ENCODE peak calls at places on chromosomes 2 and 18, in ten cellular contexts. C, K, O, G, D, S, I, W, J and A are unnamed samples.
A peak's percentile ranks its signal among the peaks of the same experiment; 100 is the strongest.

GRCh38 chr18:3367491-3368091 is 82.4 kb upstream of the TGIF1 start:
- DNase-seq in D (no peak), S (no peak), I (peak; percentile 69), G (no peak), O (peak; percentile 48), K (no peak), C (no peak), J (no peak), W (no peak), A (no peak)

GRCh38 chr2:176174850-176175728 is 13.4 kb upstream of the HOXD1 start:
- DNase-seq in G (no peak), J (no peak), W (no peak), C (peak; percentile 9), O (no peak), I (no peak), K (no peak), D (peak; percentile 44), S (peak; percentile 85), A (no peak)

GRCh38 chr18:43422483-43422882 is 145.2 kb upstream of the SYT4 start:
- DNase-seq in O (no peak), G (no peak), C (no peak), S (peak; percentile 56), I (no peak), J (no peak), W (no peak), K (no peak), D (no peak), A (no peak)

GRCh38 chr18:21599585-21600525 is 649 bp downstream of the ESCO1 start:
- DNase-seq in D (peak; percentile 41), C (peak; percentile 86), W (no peak), J (peak; percentile 75), K (peak; percentile 75), G (peak; percentile 95), O (peak; percentile 45), I (peak; percentile 24), S (peak; percentile 87), A (peak; percentile 65)

GRCh38 chr2:8361930-8362329 is 319.9 kb upstream of the ID2 start:
- DNase-seq in K (no peak), W (no peak), D (no peak), J (no peak), S (no peak), C (no peak), O (no peak), I (no peak), G (no peak), A (no peak)

GRCh38 chr18:35728676-35729075 is 147.1 kb downstream of the GALNT1 start:
- DNase-seq in C (no peak), W (no peak), O (no peak), K (no peak), J (no peak), D (no peak), I (no peak), G (no peak), S (no peak), A (no peak)

GRCh38 chr2:233699424-233700027 is 6.8 kb downstream of the UGT1A6 start:
- DNase-seq in O (no peak), I (no peak), D (no peak), W (no peak), G (no peak), K (no peak), J (no peak), S (no peak), C (no peak), A (no peak)

GRCh38 chr2:236569593-236569973 is at the start of gene ACKR3:
- DNase-seq in G (peak; percentile 92), D (no peak), C (peak; percentile 93), O (peak; percentile 82), K (peak; percentile 78), I (peak; percentile 93), J (peak; percentile 76), W (peak; percentile 71), S (peak; percentile 87), A (peak; percentile 61)

GRCh38 chr2:206443735-206444527 is 599 bp downstream of the ADAM23 start:
- DNase-seq in D (no peak), C (peak; percentile 49), W (no peak), O (peak; percentile 10), G (peak; percentile 75), J (no peak), I (peak; percentile 28), S (peak; percentile 86), K (no peak), A (peak; percentile 71)

GRCh38 chr2:172196768-172197322 is 94.1 kb upstream of the DLX2 start:
- DNase-seq in K (peak; percentile 60), D (peak; percentile 96), G (peak; percentile 79), C (peak; percentile 24), W (peak; percentile 16), O (peak; percentile 69), S (no peak), I (peak; percentile 65), J (no peak), A (peak; percentile 40)
- TF ChIP-seq CTCF in K (no peak), D (no peak), G (no peak), C (no peak), W (no peak), O (no peak), S (no peak), I (no peak), J (no peak), A (no peak)

DNA sequence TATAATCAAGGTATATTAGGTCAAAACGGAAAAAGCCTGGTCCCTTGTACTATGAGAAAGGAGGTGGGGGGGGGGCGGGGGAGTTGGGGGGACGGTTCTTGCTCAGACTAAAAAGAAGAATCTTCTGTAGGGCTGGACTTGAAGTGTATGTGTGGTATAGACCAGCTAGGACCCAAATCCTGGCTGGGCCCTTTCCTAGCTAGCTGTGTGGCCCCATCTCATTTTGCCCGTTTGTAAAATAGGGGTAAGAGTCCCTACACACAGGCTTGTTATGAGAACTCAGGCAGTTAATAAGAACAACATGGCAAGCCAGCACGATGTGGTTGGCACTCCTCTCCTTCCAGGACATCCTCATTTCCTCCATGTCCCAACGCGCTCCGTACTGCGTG is 1.1 kb downstream of the EVA1A start:
- DNase-seq in S (no peak), J (no peak), W (no peak), K (no peak), D (no peak), I (peak; percentile 33), G (no peak), O (no peak), C (no peak), A (no peak)
- H3K4me3 ChIP-seq in S (peak overlapping the region; percentile 77), J (peak overlapping the region; percentile 85), W (peak overlapping the region; percentile 35), K (peak overlapping the region; percentile 60), D (no peak overlapping the region), I (peak overlapping the region; percentile 81), G (peak overlapping the region; percentile 49), O (peak overlapping the region; percentile 86), C (no peak overlapping the region), A (peak overlapping the region; percentile 80)

GRCh38 chr18:79026491-79026890 is 42.7 kb upstream of the ATP9B start:
- DNase-seq in W (no peak), J (no peak), O (no peak), I (no peak), S (peak; percentile 45), K (no peak), C (no peak), G (no peak), D (no peak), A (no peak)
- TF ChIP-seq CTCF in W (no peak), J (no peak), O (peak; percentile 16), I (no peak), S (peak; percentile 45), K (no peak), C (no peak), G (no peak), D (no peak), A (no peak)

GRCh38 chr2:70888389-70888924 is 47.2 kb upstream of the ATP6V1B1 start:
- DNase-seq in K (no peak), G (no peak), W (no peak), D (no peak), S (peak; percentile 13), O (no peak), J (no peak), C (no peak), I (no peak), A (no peak)

GRCh38 chr2:70888925-70889715 is 46.6 kb upstream of the ATP6V1B1 start:
- DNase-seq in C (no peak), J (no peak), I (no peak), S (peak; percentile 80), O (no peak), G (no peak), D (no peak), K (no peak), W (no peak), A (peak; percentile 30)

GRCh38 chr2:70886541-70886987 is 49.1 kb upstream of the ATP6V1B1 start:
- DNase-seq in K (no peak), G (no peak), D (no peak), O (no peak), I (no peak), C (no peak), W (no peak), J (no peak), S (peak; percentile 8), A (no peak)

GRCh38 chr2:70887550-70888229 is 48.0 kb upstream of the ATP6V1B1 start:
- DNase-seq in J (peak; percentile 80), K (no peak), D (no peak), S (peak; percentile 93), C (peak; percentile 40), W (no peak), O (no peak), G (no peak), I (no peak), A (no peak)

GRCh38 chr2:70887208-70887549 is 48.5 kb upstream of the ATP6V1B1 start:
- DNase-seq in W (no peak), D (no peak), O (no peak), J (no peak), S (no peak), K (no peak), G (no peak), C (no peak), I (no peak), A (no peak)
- H3K4me3 ChIP-seq in W (peak overlapping the region; percentile 50), D (no peak overlapping the region), O (no peak overlapping the region), J (peak overlapping the region; percentile 26), S (peak overlapping the region; percentile 35), K (peak overlapping the region; percentile 51), G (peak overlapping the region; percentile 44), C (peak overlapping the region; percentile 51), I (peak overlapping the region; percentile 35), A (no peak overlapping the region)

DNA sequence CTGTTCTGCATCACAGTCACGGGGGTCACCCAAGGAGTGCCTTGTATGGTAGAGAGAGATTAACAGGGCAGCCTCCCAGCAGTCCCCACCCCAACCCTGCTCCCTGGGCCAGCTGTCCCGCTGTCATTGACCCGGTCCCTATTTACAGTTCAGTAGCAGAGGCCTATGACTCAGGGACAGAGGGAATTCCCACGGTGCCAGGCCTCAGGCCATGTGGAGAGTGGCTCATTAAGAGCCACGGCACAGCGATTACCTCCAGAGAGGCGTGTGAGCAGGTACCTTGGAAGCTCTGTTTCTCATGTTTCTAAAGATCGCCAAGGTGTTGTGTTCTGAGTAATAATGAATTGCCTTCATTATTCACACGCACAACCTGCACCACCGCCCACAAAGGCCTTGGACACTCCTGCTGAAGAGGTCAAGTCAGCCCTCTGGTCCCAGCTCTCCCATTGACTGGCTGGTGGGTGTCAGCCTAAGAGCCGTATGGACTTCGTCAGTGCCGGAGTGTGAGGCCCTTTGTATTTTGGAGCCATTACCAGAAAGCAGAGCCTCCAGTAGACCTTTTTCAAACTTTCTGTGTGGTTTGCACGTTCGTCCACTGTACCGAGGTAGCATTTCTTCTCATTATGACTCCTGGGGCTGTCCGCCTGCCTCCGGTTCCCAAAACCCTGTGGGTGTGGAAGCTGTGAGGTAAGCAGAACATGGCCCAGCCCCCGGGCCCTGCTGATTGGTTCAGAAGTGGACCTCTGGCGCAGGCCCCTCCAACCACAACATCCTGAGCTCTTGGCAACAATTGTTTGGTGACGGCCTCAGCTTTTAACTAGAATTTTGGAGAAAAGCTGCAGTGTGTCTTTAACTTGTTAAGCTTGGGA is 47.0 kb downstream of the SERTAD2 start:
- DNase-seq in D (peak; percentile 82), J (peak; percentile 71), C (peak; percentile 97), W (peak; percentile 83), G (peak; percentile 96), I (peak; percentile 84), S (peak; percentile 74), K (peak; percentile 88), O (peak; percentile 84), A (no peak)
- TF ChIP-seq CTCF in D (no peak), J (no peak), C (no peak), W (no peak), G (no peak), I (no peak), S (no peak), K (no peak), O (no peak), A (no peak)